ENCODE peak calls at places on chromosomes 5 and 9, in eight cellular contexts. Y is adipocyte, M is breast epithelium, A is fibroblast of lung, V is heart left ventricle, O is A673, R is mammary epithelial cell, Z is IMR-90. G is an unnamed sample. For H3K27me3, the result is how much of the 10 kb centered on the place peaks cover.

GRCh38 chr9:86940774-86941173 is 6.5 kb downstream of the GAS1 start:
- DNase-seq in V (no peak), Z (no peak), R (no peak), A (no peak), O (peak), M (no peak), Y (no peak), G (no peak)

GRCh38 chr9:113822315-113822714 is 53.8 kb upstream of the ZNF618 start:
- DNase-seq in V (no peak), A (no peak), R (no peak), Y (no peak), M (no peak), Z (no peak), O (no peak), G (no peak)

GRCh38 chr5:27208051-27208450 is 169.7 kb upstream of the CDH9 start:
- DNase-seq in V (no peak), O (no peak), Z (peak), M (no peak), R (no peak), Y (no peak), A (no peak), G (no peak)

GRCh38 chr5:172789687-172790495 is 18.9 kb upstream of the DUSP1 start:
- DNase-seq in Z (no peak), V (no peak), O (no peak), R (no peak), Y (peak), A (no peak), M (no peak), G (peak)

GRCh38 chr5:137070521-137070920 is 428.6 kb downstream of the SPOCK1 start:
- DNase-seq in R (no peak), V (no peak), O (no peak), M (no peak), A (no peak), Z (no peak), Y (no peak), G (no peak)

GRCh38 chr9:26677965-26678745 is 214.4 kb downstream of the CAAP1 start:
- DNase-seq in Y (no peak), R (peak), A (peak), M (no peak), O (no peak), V (no peak), Z (no peak), G (no peak)

GRCh38 chr9:15618540-15619331 is 65.9 kb downstream of the CCDC171 start:
- DNase-seq in M (no peak), Y (no peak), V (no peak), O (no peak), A (no peak), R (no peak), Z (no peak), G (no peak)

GRCh38 chr5:136030252-136030651 is 1.5 kb downstream of the TGFBI start:
- DNase-seq in V (no peak), R (no peak), Y (no peak), Z (no peak), O (no peak), M (no peak), A (no peak), G (no peak)

GRCh38 chr5:40479939-40480338 is 199.8 kb upstream of the PTGER4 start:
- DNase-seq in V (no peak), O (no peak), Z (no peak), Y (no peak), M (no peak), R (no peak), A (no peak), G (no peak)

GRCh38 chr5:26329562-26330189 is 708.7 kb downstream of the CDH9 start:
- DNase-seq in O (peak), R (no peak), Y (peak), V (no peak), M (no peak), Z (no peak), A (no peak), G (no peak)

GRCh38 chr5:5617024-5617423 is 194.5 kb downstream of the ICE1 start:
- DNase-seq in Z (no peak), R (no peak), O (no peak), Y (no peak), M (no peak), V (no peak), A (no peak), G (no peak)

GRCh38 chr5:159104058-159104651 is 4.4 kb upstream of the EBF1 start:
- DNase-seq in M (no peak), Y (no peak), V (peak), A (no peak), Z (peak), O (no peak), R (no peak), G (peak)

GRCh38 chr5:159102294-159102934 is 2.7 kb upstream of the EBF1 start:
- DNase-seq in Y (peak), A (no peak), Z (no peak), M (no peak), V (no peak), R (no peak), O (no peak), G (no peak)

GRCh38 chr5:159104759-159105317 is 5.1 kb upstream of the EBF1 start:
- DNase-seq in Z (no peak), Y (no peak), V (no peak), A (no peak), M (no peak), R (no peak), O (no peak), G (peak)

GRCh38 chr5:159101689-159102088 is 2.0 kb upstream of the EBF1 start:
- DNase-seq in O (no peak), A (no peak), Y (peak), Z (no peak), M (no peak), V (no peak), R (no peak), G (peak)

DNA sequence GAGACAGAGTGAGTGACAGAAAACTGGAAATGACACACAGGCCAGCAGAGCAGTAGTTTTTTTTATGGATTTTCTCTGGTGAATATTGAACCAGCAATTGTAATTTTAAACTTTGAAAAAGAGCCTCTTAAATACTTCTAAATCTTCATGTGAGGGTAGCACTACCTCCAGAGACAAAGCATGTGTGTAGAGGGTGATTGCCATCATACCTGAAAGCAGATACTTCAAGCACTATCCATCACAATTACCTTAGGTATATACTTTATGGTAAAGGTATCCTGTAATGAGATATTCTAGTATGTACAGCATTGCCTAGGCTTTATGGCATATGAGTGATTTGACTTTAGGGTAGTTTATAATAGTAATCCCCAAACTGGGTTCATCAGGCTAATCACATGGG is 3.4 kb upstream of the EBF1 start:
- DNase-seq in Z (no peak), M (no peak), O (no peak), Y (no peak), V (no peak), A (no peak), R (no peak), G (no peak)
- H3K27me3 ChIP-seq in Z (under half), M (under half), O (under half), Y (under half), V (under half), A (under half), R (under half), G (under half)

DNA sequence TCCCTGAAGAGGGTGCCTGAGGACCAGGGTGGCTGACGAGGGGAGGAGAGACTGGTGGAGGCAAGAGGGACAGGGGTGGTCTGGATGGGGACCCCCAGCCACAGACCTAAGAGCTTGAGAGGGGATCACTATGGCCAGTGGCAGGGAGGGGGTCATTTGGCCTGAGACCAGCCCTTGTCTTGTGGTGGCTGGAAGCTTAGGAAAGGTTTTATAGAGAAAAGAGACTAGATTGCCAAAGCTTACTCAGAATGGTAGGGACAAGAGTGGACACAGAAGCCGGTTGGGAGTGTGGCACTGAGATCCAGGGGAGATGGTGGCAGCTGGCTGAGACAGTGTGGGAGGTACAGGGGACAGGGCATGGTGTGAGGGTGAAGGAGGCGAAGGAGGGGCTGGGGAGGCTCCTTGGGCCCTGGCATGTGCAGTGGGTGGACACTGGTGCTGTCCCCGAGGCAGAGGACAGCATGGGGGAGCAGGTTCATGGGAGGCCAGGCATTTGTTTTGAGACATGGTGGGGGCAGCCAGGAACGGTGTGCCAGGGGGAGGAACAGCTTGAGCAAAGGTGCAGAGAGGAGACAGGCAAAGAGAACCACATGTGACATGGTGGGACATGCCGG is 123.0 kb downstream of the C9orf50 start:
- DNase-seq in O (no peak), R (no peak), A (no peak), Y (peak), M (no peak), Z (no peak), V (no peak), G (peak)
- H3K4me3 ChIP-seq in O (peak), R (no peak), A (peak), Y (peak), M (peak), Z (peak), V (peak), G (peak)

GRCh38 chr9:78906356-78906755 is 609.4 kb downstream of the PSAT1 start:
- DNase-seq in M (no peak), Y (no peak), A (no peak), O (no peak), R (no peak), V (no peak), Z (peak), G (no peak)
- H3K27me3 ChIP-seq in M (under half), Y (under half), A (under half), O (under half), R (under half), V (under half), Z (under half), G (under half)

GRCh38 chr9:95053611-95054440 is 263.7 kb downstream of the FANCC start:
- DNase-seq in V (no peak), A (no peak), O (no peak), R (no peak), M (no peak), Y (peak), Z (peak), G (no peak)

GRCh38 chr9:95055851-95056551 is 261.5 kb downstream of the FANCC start:
- DNase-seq in Y (peak), A (peak), M (no peak), O (peak), Z (peak), R (no peak), V (no peak), G (no peak)

GRCh38 chr9:95058121-95058785 is 259.3 kb downstream of the FANCC start:
- DNase-seq in Y (no peak), V (no peak), O (no peak), Z (no peak), A (no peak), R (no peak), M (no peak), G (no peak)

GRCh38 chr9:95057121-95057520 is 260.4 kb downstream of the FANCC start:
- DNase-seq in Y (peak), R (no peak), V (no peak), O (no peak), M (no peak), Z (peak), A (peak), G (no peak)

GRCh38 chr9:95055337-95055850 is 262.1 kb downstream of the FANCC start:
- DNase-seq in V (no peak), Z (no peak), M (no peak), Y (peak), O (no peak), A (no peak), R (no peak), G (no peak)
- H3K4me3 ChIP-seq in V (peak), Z (peak), M (peak), Y (peak), O (peak), A (peak), R (peak), G (peak)

DNA sequence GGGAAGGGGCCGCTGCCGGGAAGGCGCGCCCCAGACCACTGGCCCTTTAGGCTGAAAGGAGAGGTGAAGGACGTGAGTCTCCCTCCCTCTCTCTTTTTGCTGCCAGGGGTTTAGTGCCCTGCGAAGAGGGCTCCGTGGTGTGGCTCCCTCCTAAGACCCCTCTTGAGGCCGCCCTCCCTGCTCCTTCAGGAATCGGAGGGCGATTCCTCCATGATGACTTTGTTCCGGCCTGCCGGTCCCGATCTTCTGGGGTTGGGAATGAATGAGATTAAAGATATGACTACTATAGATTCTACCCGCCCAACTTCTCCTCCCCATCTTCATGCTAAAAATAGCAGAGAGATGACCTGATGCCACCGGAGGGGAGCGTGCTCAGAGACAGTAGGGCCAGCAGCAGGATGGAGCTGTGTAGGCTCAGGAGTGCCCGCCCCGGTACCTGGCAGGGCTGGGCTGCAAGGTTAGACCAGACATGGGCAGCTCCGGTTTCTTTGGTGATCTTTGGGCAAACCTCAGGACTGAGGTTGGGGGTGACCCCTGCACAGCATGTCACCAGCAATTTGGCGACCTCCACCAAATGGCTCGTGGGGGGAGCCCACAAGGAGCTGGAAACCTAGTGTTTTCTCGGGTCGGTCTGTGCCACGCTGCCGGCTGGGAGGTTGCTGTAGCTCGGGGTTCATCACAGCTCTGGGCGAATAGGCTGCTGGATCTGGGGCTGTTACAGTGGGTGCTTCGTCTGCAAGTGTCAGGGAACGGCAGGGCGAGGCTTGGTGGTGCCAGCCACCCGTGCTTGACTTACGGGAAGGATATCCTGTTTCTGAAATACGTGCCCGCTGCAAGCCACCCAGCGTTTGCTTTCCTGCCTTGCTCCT is 1.7 kb downstream of the OLFM1 start:
- DNase-seq in A (no peak), V (no peak), O (peak), Y (no peak), M (no peak), R (no peak), Z (no peak), G (no peak)
- H3K27me3 ChIP-seq in A (under half), V (under half), O (under half), Y (under half), M (under half), R (under half), Z (under half), G (under half)

DNA sequence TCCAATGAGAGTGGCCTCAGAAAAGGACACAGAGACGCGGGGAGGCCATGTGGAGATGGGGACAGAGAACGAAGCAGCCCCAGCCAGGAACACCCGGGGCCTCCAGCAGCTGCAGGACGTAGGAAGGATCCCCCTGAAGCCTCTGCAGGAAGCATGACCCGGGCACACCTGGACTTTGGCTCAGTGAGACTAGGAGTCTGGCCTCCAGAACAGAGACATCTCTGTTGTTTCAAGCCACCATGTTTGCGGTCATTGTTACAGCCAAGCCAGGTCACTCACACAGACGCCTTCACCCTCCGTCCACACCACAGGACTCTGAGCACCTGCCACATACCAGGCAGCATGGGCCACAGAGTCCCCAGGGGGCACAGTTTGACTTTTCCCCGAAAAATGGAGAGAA is 63.6 kb upstream of the SARDH start:
- DNase-seq in R (no peak), V (no peak), O (no peak), Y (no peak), Z (no peak), M (no peak), A (no peak), G (no peak)
- H3K4me3 ChIP-seq in R (no peak), V (no peak), O (no peak), Y (no peak), Z (no peak), M (no peak), A (no peak), G (no peak)

GRCh38 chr5:2998106-2998505 is 246.6 kb upstream of the IRX2 start:
- DNase-seq in O (no peak), V (no peak), Z (no peak), M (no peak), Y (no peak), R (no peak), A (no peak), G (no peak)
- H3K27me3 ChIP-seq in O (under half), V (under half), Z (under half), M (under half), Y (under half), R (under half), A (under half), G (under half)

GRCh38 chr5:150623878-150624216 is 16.6 kb upstream of the SYNPO start:
- DNase-seq in O (no peak), M (no peak), Y (no peak), Z (no peak), V (no peak), A (no peak), R (no peak), G (no peak)
- H3K4me3 ChIP-seq in O (no peak), M (peak), Y (no peak), Z (no peak), V (peak), A (no peak), R (no peak), G (no peak)

GRCh38 chr5:148688787-148689186 is 34.5 kb upstream of the HTR4 start:
- DNase-seq in R (no peak), V (no peak), A (no peak), O (no peak), Y (no peak), Z (no peak), M (no peak), G (no peak)

GRCh38 chr5:148687427-148687826 is 33.1 kb upstream of the HTR4 start:
- DNase-seq in Y (no peak), Z (peak), M (no peak), A (peak), V (no peak), R (peak), O (peak), G (no peak)

GRCh38 chr5:148690945-148691344 is 36.6 kb upstream of the HTR4 start:
- DNase-seq in O (no peak), V (no peak), Z (no peak), A (no peak), M (no peak), R (no peak), Y (no peak), G (no peak)

GRCh38 chr5:148685520-148686134 is 31.3 kb upstream of the HTR4 start:
- DNase-seq in O (no peak), A (peak), Z (no peak), R (no peak), Y (peak), M (no peak), V (no peak), G (no peak)

GRCh38 chr5:148687871-148688270 is 33.5 kb upstream of the HTR4 start:
- DNase-seq in M (no peak), V (no peak), R (no peak), Z (no peak), O (no peak), Y (no peak), A (no peak), G (no peak)
- H3K27me3 ChIP-seq in M (under half), V (under half), R (under half), Z (under half), O (under half), Y (under half), A (under half), G (under half)

DNA sequence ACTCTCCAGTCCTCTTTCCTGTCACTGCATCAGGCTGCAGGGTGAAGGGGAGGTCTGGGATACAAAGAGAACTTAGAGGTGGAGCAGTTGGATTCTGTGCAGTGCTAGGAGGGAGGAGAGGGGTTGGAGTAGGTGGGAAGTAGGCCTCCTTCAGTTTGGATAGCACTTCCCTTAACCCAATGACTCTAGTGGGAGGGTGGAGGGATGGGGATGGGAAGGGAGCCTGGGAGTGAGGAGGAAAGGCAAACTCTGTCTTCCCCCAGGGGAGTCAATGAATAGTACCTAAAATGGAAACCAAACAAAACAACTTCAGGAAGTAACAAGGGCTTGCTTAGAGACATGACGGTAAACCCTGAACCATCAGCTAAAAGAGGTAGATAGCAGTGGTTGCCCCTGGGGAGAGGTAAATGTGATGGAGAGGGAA is 30.7 kb downstream of the GSN start:
- DNase-seq in O (no peak), V (peak), M (no peak), Y (no peak), Z (no peak), R (no peak), A (no peak), G (peak)
- H3K4me3 ChIP-seq in O (no peak), V (peak), M (peak), Y (peak), Z (no peak), R (no peak), A (no peak), G (peak)